ENCODE peak calls at places on chromosomes 3 and 15, in eight cellular contexts. X is RPMI8226; Q is nucleus accumbens; O is activated CD4-positive, alpha-beta T cell treated with anti-CD3 and anti-CD28 coated beads, Interleukin-2, amount 50 U/mL, for 4 hours; B is adipocyte; D is colonic mucosa; S is lower lobe of right lung; N is fibroblast of pulmonary artery. A is an unnamed sample.

GRCh38 chr3:10194328-10195071 is 29.8 kb downstream of the IRAK2 start:
- DNase-seq in X (no peak), Q (peak; percentile 32), O (peak; percentile 34), B (peak; percentile 45), D (no peak), S (no peak), N (no peak), A (no peak)

GRCh38 chr3:138497851-138498250 is 63.4 kb downstream of the ESYT3 start:
- DNase-seq in X (no peak), Q (no peak), O (no peak), B (no peak), D (no peak), S (no peak), N (no peak), A (no peak)

GRCh38 chr3:94299741-94300140 is 236.9 kb downstream of the NSUN3 start:
- DNase-seq in X (no peak), Q (no peak), O (no peak), B (no peak), D (no peak), S (no peak), N (no peak), A (no peak)

GRCh38 chr3:112119686-112120484 is 13.2 kb downstream of the GCSAM start:
- DNase-seq in X (no peak), Q (no peak), O (no peak), B (no peak), D (no peak), S (no peak), N (no peak), A (no peak)

GRCh38 chr3:143979041-143979440 is 7.4 kb downstream of the DIPK2A start:
- DNase-seq in X (no peak), Q (no peak), O (no peak), B (no peak), D (no peak), S (no peak), N (no peak), A (no peak)

GRCh38 chr3:194009892-194010533 is 125.9 kb upstream of the HES1 start:
- DNase-seq in X (no peak), Q (no peak), O (no peak), B (no peak), D (no peak), S (no peak), N (no peak), A (no peak)

GRCh38 chr15:58994906-58995453 is 7.5 kb downstream of the RNF111 start:
- DNase-seq in X (no peak), Q (no peak), O (no peak), B (no peak), D (no peak), S (no peak), N (no peak), A (no peak)

GRCh38 chr3:152671998-152672649 is 162.8 kb upstream of the P2RY1 start:
- DNase-seq in X (no peak), Q (no peak), O (no peak), B (no peak), D (no peak), S (no peak), N (peak; percentile 20), A (no peak)

GRCh38 chr3:156803949-156804741 is 22.0 kb upstream of the LEKR1 start:
- DNase-seq in X (no peak), Q (no peak), O (no peak), B (no peak), D (no peak), S (no peak), N (no peak), A (no peak)

A was measured in progenitor cell of endocrine pancreas.